ENCODE peak calls at places on chromosomes 1 and 21, in four cellular contexts. One of them, this sample, is unnamed.

GRCh38 chr1:19480282-19480681 is 5.1 kb downstream of the CAPZB start:
- DNase-seq in BJ: no peak
- DNase-seq in cardiac fibroblast: no peak
- DNase-seq in upper lobe of right lung: no peak
- DNase-seq in this sample: no peak

GRCh38 chr1:180923024-180923841 is 10.5 kb downstream of the KIAA1614 start:
- DNase-seq in cardiac fibroblast: peak; percentile 43
- DNase-seq in upper lobe of right lung: no peak
- DNase-seq in BJ: no peak
- DNase-seq in this sample: peak; percentile 18

GRCh38 chr1:18632711-18633427 is 2.2 kb downstream of the PAX7 start:
- DNase-seq in upper lobe of right lung: peak; percentile 88
- DNase-seq in BJ: no peak
- DNase-seq in cardiac fibroblast: no peak
- DNase-seq in this sample: no peak

GRCh38 chr1:184775329-184775728 is 20.7 kb upstream of the EDEM3 start:
- DNase-seq in upper lobe of right lung: no peak
- DNase-seq in BJ: no peak
- DNase-seq in cardiac fibroblast: no peak
- DNase-seq in this sample: no peak

GRCh38 chr1:177780096-177780700 is 189.7 kb downstream of the SEC16B start:
- DNase-seq in upper lobe of right lung: no peak
- DNase-seq in cardiac fibroblast: peak; percentile 79
- DNase-seq in BJ: no peak
- DNase-seq in this sample: no peak

GRCh38 chr1:235138821-235139220 is 10.2 kb upstream of the TOMM20 start:
- DNase-seq in cardiac fibroblast: no peak
- DNase-seq in upper lobe of right lung: no peak
- DNase-seq in BJ: no peak
- DNase-seq in this sample: no peak

GRCh38 chr1:100928128-100928527 is 32.2 kb downstream of the SLC30A7 start:
- DNase-seq in BJ: no peak
- DNase-seq in cardiac fibroblast: no peak
- DNase-seq in upper lobe of right lung: no peak
- DNase-seq in this sample: no peak

GRCh38 chr1:221085712-221086111 is 206.5 kb downstream of the HLX start:
- DNase-seq in BJ: no peak
- DNase-seq in upper lobe of right lung: no peak
- DNase-seq in cardiac fibroblast: no peak
- DNase-seq in this sample: no peak

GRCh38 chr1:8939362-8939995 is 6.2 kb upstream of the CA6 start:
- DNase-seq in BJ: no peak
- DNase-seq in cardiac fibroblast: peak; percentile 58
- DNase-seq in upper lobe of right lung: no peak
- DNase-seq in this sample: no peak

GRCh38 chr1:10309240-10310011 is 89.4 kb upstream of the PGD start:
- DNase-seq in BJ: no peak
- DNase-seq in cardiac fibroblast: no peak
- DNase-seq in upper lobe of right lung: no peak
- DNase-seq in this sample: no peak

GRCh38 chr1:27366411-27367159 is at the start of gene MAP3K6:
- DNase-seq in cardiac fibroblast: peak; percentile 84
- DNase-seq in BJ: peak; percentile 33
- DNase-seq in upper lobe of right lung: peak; percentile 96
- DNase-seq in this sample: no peak

GRCh38 chr1:155877945-155878344 is 18.6 kb downstream of the SYT11 start:
- DNase-seq in BJ: no peak
- DNase-seq in cardiac fibroblast: no peak
- DNase-seq in upper lobe of right lung: no peak
- DNase-seq in this sample: no peak

GRCh38 chr1:224696891-224697765 is 81.0 kb downstream of the CNIH3 start:
- DNase-seq in BJ: peak; percentile 41
- DNase-seq in cardiac fibroblast: peak; percentile 69
- DNase-seq in upper lobe of right lung: no peak
- DNase-seq in this sample: peak; percentile 20

DNA sequence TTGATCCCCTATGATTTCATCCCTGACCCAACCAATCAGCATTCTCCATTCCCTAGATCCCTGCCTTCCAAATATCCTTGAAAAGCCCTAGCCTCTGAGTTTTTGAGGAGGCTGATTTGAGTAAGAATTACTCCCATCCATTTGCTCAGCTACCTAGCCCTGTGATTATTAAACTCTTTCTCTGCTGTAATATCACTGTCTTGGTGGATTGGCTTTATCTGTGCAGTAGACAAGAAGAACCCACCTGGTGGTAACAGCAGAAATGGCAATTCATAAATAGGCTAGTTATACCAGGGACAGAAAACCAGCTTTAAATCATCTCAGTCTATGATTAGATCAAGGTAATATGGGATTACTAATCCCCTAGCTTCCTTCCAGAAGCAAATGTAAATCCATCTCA is 13.0 kb downstream of the IL20 start:
- DNase-seq in BJ: no peak
- DNase-seq in upper lobe of right lung: no peak
- DNase-seq in cardiac fibroblast: no peak
- DNase-seq in this sample: no peak
- TF ChIP-seq CTCF in BJ: no peak
- TF ChIP-seq CTCF in upper lobe of right lung: no peak
- TF ChIP-seq CTCF in cardiac fibroblast: peak; percentile 18
- TF ChIP-seq CTCF in this sample: peak; percentile 7

GRCh38 chr21:45643021-45643980 is at the start of gene PCBP3:
- DNase-seq in upper lobe of right lung: peak; percentile 99
- DNase-seq in BJ: peak; percentile 44
- DNase-seq in cardiac fibroblast: peak; percentile 96
- DNase-seq in this sample: no peak
- H3K4me3 ChIP-seq in upper lobe of right lung: peak within 1 kb of the TSS; percentile 48
- H3K4me3 ChIP-seq in BJ: peak within 1 kb of the TSS; percentile 44
- H3K4me3 ChIP-seq in cardiac fibroblast: peak within 1 kb of the TSS; percentile 63
- H3K4me3 ChIP-seq in this sample: no peak within 1 kb of the TSS

GRCh38 chr1:53160924-53161378 is 18.5 kb upstream of the SLC1A7 start:
- DNase-seq in cardiac fibroblast: no peak
- DNase-seq in upper lobe of right lung: no peak
- DNase-seq in BJ: no peak
- DNase-seq in this sample: no peak
- TF ChIP-seq CTCF in cardiac fibroblast: no peak
- TF ChIP-seq CTCF in upper lobe of right lung: no peak
- TF ChIP-seq CTCF in BJ: no peak
- TF ChIP-seq CTCF in this sample: no peak

GRCh38 chr1:84299536-84300260 is 1.8 kb upstream of the SAMD13 start:
- DNase-seq in upper lobe of right lung: no peak
- DNase-seq in cardiac fibroblast: peak; percentile 9
- DNase-seq in BJ: no peak
- DNase-seq in this sample: no peak
- H3K4me3 ChIP-seq in upper lobe of right lung: peak overlapping the region; percentile 93
- H3K4me3 ChIP-seq in cardiac fibroblast: peak overlapping the region; percentile 83
- H3K4me3 ChIP-seq in BJ: no peak overlapping the region
- H3K4me3 ChIP-seq in this sample: peak overlapping the region; percentile 81

GRCh38 chr1:248098529-248098928 is 3.5 kb downstream of the OR2L13 start:
- DNase-seq in cardiac fibroblast: no peak
- DNase-seq in BJ: no peak
- DNase-seq in upper lobe of right lung: no peak
- DNase-seq in this sample: no peak

GRCh38 chr1:248102847-248103246 is 7.9 kb downstream of the OR2L13 start:
- DNase-seq in cardiac fibroblast: no peak
- DNase-seq in BJ: no peak
- DNase-seq in upper lobe of right lung: no peak
- DNase-seq in this sample: no peak
- TF ChIP-seq CTCF in cardiac fibroblast: no peak
- TF ChIP-seq CTCF in BJ: no peak
- TF ChIP-seq CTCF in upper lobe of right lung: no peak
- TF ChIP-seq CTCF in this sample: no peak

GRCh38 chr1:169110691-169111447 is 4.4 kb downstream of the ATP1B1 start:
- DNase-seq in cardiac fibroblast: peak; percentile 56
- DNase-seq in upper lobe of right lung: peak; percentile 65
- DNase-seq in BJ: no peak
- DNase-seq in this sample: no peak
- H3K4me3 ChIP-seq in cardiac fibroblast: no peak overlapping the region
- H3K4me3 ChIP-seq in upper lobe of right lung: peak overlapping the region; percentile 89
- H3K4me3 ChIP-seq in BJ: no peak overlapping the region
- H3K4me3 ChIP-seq in this sample: peak overlapping the region; percentile 77

This sample was measured in epithelial cell of proximal tubule.